ENCODE peak calls at places on chromosome 7, in five cellular contexts. L is H7; Q is CD8-positive, alpha-beta T cell; G is cardiac muscle cell; Y is fibroblast of the aortic adventitia. F is an unnamed sample.

GRCh38 chr7:5284304-5285281 is 1.9 kb downstream of the SLC29A4 start:
- DNase-seq in Y (no peak), G (peak), Q (no peak), L (peak), F (no peak)

GRCh38 chr7:6271091-6271658 is 1.2 kb downstream of the CYTH3 start:
- DNase-seq in Y (peak), L (peak), Q (peak), G (peak), F (peak)

GRCh38 chr7:99019523-99020412 is 124.1 kb downstream of the SMURF1 start:
- DNase-seq in Q (no peak), Y (no peak), G (no peak), L (no peak), F (no peak)

GRCh38 chr7:166370-167060 is 25.9 kb upstream of the FAM20C start:
- DNase-seq in L (no peak), Q (no peak), Y (no peak), G (no peak), F (no peak)

GRCh38 chr7:43119371-43120069 is 7.1 kb downstream of the HECW1 start:
- DNase-seq in L (no peak), G (no peak), Y (peak), Q (no peak), F (no peak)

GRCh38 chr7:41880107-41880506 is 177.2 kb upstream of the INHBA start:
- DNase-seq in G (peak), Q (no peak), L (no peak), Y (peak), F (no peak)

GRCh38 chr7:379456-380225 is 89.7 kb downstream of the FOXL3 start:
- DNase-seq in G (peak), Q (no peak), L (peak), Y (no peak), F (no peak)

GRCh38 chr7:20532841-20533240 is 82.6 kb upstream of the ABCB5 start:
- DNase-seq in Q (no peak), G (no peak), L (no peak), Y (peak), F (no peak)

GRCh38 chr7:136857573-136857972 is 10.9 kb upstream of the CHRM2 start:
- DNase-seq in L (no peak), G (peak), Q (no peak), Y (peak), F (no peak)

GRCh38 chr7:69395072-69395714 is 203.1 kb upstream of the AUTS2 start:
- DNase-seq in L (no peak), G (no peak), Y (peak), Q (no peak), F (no peak)

GRCh38 chr7:108094933-108095710 is 35.0 kb downstream of the LAMB4 start:
- DNase-seq in Y (peak), G (no peak), L (no peak), Q (no peak), F (no peak)

GRCh38 chr7:10022957-10023356 is 950.7 kb upstream of the PHF14 start:
- DNase-seq in Y (no peak), L (peak), Q (no peak), G (peak), F (no peak)

GRCh38 chr7:51011710-51012350 is 229.1 kb upstream of the GRB10 start:
- DNase-seq in G (no peak), L (peak), Y (no peak), Q (no peak), F (no peak)

GRCh38 chr7:96723622-96724021 is 14.0 kb upstream of the SEM1 start:
- DNase-seq in Q (no peak), G (no peak), Y (peak), L (no peak), F (no peak)

GRCh38 chr7:103597606-103598005 is 151.6 kb upstream of the SLC26A5 start:
- DNase-seq in L (no peak), Y (no peak), Q (no peak), G (no peak), F (no peak)

GRCh38 chr7:4233621-4234497 is 448.2 kb upstream of the FOXK1 start:
- DNase-seq in Y (no peak), G (no peak), Q (no peak), L (no peak), F (no peak)

GRCh38 chr7:47786557-47787248 is 161.6 kb downstream of the PKD1L1 start:
- DNase-seq in L (no peak), Y (peak), G (no peak), Q (no peak), F (peak)

GRCh38 chr7:68689087-68689433 is 909.2 kb upstream of the AUTS2 start:
- DNase-seq in G (no peak), Y (no peak), L (peak), Q (no peak), F (no peak)

GRCh38 chr7:49091519-49091918 is 167.2 kb downstream of the CDC14C start:
- DNase-seq in L (no peak), G (no peak), Y (no peak), Q (no peak), F (no peak)

GRCh38 chr7:16817536-16817935 is 12.7 kb upstream of the AGR2 start:
- DNase-seq in G (no peak), L (no peak), Y (peak), Q (no peak), F (no peak)

DNA sequence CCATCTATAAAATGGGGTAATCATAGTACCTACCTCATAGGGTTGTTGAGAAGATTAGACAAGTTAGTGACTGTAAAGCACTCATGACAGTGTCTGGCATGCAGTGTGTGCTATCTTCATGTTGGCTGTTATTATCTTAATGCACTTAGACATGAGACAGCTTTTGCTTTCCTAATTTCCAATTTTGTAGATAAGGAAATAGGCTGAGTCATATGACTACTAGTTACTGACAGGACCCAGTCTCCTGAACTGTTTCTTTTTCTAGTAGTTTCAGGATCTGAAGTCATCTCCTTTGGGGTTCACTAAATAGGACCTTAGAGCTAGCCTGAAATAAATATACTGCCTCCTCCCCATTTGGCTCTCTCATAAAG is 74.2 kb downstream of the SNX10 start:
- DNase-seq in Y (no peak), L (no peak), Q (no peak), G (no peak), F (no peak)
- H3K4me3 ChIP-seq in Y (no peak), L (no peak), Q (no peak), G (no peak), F (no peak)

GRCh38 chr7:100358027-100358856 is at the start of gene PILRB:
- DNase-seq in Y (no peak), L (no peak), G (no peak), Q (no peak), F (no peak)
- H3K4me3 ChIP-seq in Y (no peak), L (no peak), G (no peak), Q (no peak), F (no peak)

DNA sequence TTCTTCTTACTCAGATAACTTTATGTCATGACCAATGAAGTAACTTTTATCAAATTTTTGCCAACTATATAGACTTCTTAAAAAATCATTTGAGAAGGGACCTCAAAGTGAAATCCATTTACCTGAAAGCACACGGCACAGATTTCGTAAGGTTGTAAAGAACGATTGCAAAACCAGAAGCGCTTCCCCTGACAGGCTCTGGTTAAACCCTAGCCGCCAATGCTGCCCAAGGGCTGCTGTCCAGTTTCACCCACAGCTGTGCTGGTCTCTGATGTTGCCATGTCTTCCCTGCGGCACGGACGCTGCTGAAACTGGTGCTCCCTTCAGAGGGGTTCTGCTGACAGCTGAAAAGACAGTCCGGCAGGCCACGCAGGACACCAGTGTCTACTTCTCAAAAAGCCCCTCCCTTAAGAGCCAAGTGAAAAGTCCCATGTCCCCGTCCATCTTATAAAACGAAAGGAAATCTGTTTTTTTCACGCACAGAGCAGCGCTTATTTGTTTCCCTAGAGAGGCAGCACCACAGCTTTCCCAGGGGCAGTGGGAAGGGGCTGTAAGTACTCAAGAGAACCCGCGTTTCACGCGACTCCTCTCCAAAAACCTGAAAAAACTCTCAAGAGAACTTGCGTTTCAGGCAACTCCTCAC is 32.5 kb downstream of the GNA12 start:
- DNase-seq in G (no peak), Q (no peak), Y (peak), L (no peak), F (no peak)
- H3K4me3 ChIP-seq in G (no peak), Q (no peak), Y (peak), L (no peak), F (peak)

GRCh38 chr7:158512042-158512441 is 75.6 kb downstream of the PTPRN2 start:
- DNase-seq in L (no peak), Q (no peak), G (no peak), Y (no peak), F (no peak)

GRCh38 chr7:158505683-158506082 is 81.9 kb downstream of the PTPRN2 start:
- DNase-seq in G (no peak), Q (no peak), Y (no peak), L (no peak), F (no peak)

GRCh38 chr7:158506626-158507025 is 81.0 kb downstream of the PTPRN2 start:
- DNase-seq in G (no peak), Y (no peak), L (no peak), Q (no peak), F (no peak)

GRCh38 chr7:158508802-158509385 is 78.7 kb downstream of the PTPRN2 start:
- DNase-seq in G (no peak), Y (no peak), L (no peak), Q (no peak), F (no peak)

DNA sequence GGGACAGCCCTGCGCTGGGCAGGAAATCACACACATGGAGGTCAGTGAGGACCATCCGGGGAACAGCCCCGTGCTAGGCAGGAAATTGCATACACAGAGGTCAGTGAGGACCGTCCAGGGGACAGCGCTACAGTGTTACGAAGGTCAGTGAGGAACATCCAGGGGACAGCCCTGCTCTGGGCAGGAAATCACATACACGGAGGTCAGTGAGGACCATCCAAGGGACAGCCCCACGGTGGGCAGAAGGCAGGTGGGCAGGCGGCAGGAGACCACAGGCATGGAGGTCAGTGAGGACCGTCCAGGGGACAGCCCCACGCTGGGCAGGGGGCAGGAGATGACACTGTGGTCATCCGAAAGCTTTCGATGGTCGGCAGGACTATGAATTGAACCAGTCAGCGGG is 79.7 kb downstream of the PTPRN2 start:
- DNase-seq in Y (no peak), G (no peak), Q (no peak), L (no peak), F (no peak)
- H3K4me3 ChIP-seq in Y (no peak), G (no peak), Q (no peak), L (no peak), F (no peak)

GRCh38 chr7:52114056-52114455 is 797.4 kb upstream of the COBL start:
- DNase-seq in L (no peak), G (no peak), Y (no peak), Q (no peak), F (no peak)

GRCh38 chr7:52119537-52119936 is 802.9 kb upstream of the COBL start:
- DNase-seq in Y (no peak), Q (no peak), G (peak), L (no peak), F (no peak)

DNA sequence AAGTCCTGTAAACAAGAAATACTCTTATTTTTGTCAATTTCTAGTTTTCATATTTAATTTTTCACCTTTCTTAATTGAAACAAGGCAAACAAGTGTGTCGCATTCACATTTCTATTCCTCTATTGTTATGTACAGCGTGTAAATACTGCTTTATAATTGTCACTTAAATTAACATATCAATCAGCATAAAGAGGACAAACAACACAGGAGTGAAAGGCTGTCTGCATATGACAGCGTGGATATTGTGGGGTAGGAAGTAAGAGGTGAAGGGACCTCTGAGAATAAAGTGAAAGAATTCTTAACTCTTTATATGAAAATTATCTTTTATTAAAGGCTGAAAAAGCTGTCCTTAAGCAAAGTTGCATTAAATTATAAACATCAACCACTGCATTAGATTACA is 797.9 kb upstream of the COBL start:
- DNase-seq in G (no peak), L (no peak), Y (no peak), Q (no peak), F (no peak)
- H3K4me3 ChIP-seq in G (no peak), L (no peak), Y (no peak), Q (no peak), F (no peak)

GRCh38 chr7:116355423-116355765 is 144.1 kb upstream of the CAV2 start:
- DNase-seq in Q (no peak), Y (no peak), L (no peak), G (no peak), F (no peak)
- H3K4me3 ChIP-seq in Q (no peak), Y (peak), L (no peak), G (no peak), F (peak)